ENCODE peak calls at places on chromosomes 13 and 19, in five cellular contexts. F is cardiac muscle cell, V is choroid plexus epithelial cell, A is kidney, U is NB4. Z is an unnamed sample.

GRCh38 chr13:36175621-36176020 is 38.7 kb downstream of the SOHLH2 start:
- DNase-seq in V (no peak), A (no peak), F (no peak), U (no peak), Z (no peak)

GRCh38 chr19:1425102-1425842 is 12.9 kb upstream of the RPS15 start:
- DNase-seq in U (no peak), V (no peak), A (no peak), F (no peak), Z (peak; percentile 75)

GRCh38 chr19:12721656-12722565 is 1.8 kb downstream of the TNPO2 start:
- DNase-seq in A (peak; percentile 90), V (peak; percentile 89), U (peak; percentile 77), F (peak; percentile 94), Z (no peak)

GRCh38 chr19:54415208-54415900 is at the start of gene TTYH1:
- DNase-seq in F (no peak), V (no peak), A (peak; percentile 62), U (no peak), Z (no peak)

GRCh38 chr19:55406869-55407624 is 541 bp downstream of the UBE2S start:
- DNase-seq in F (peak; percentile 56), U (peak; percentile 45), V (peak; percentile 48), A (peak; percentile 85), Z (no peak)

GRCh38 chr19:46482645-46483044 is 11.3 kb upstream of the PNMA8A start:
- DNase-seq in U (no peak), F (no peak), A (peak; percentile 17), V (no peak), Z (peak; percentile 75)

GRCh38 chr19:35925501-35925900 is 10.7 kb upstream of the LRFN3 start:
- DNase-seq in U (no peak), V (no peak), A (no peak), F (no peak), Z (no peak)

GRCh38 chr19:45899253-45899652 is 3.2 kb downstream of the MYPOP start:
- DNase-seq in F (no peak), U (no peak), V (no peak), A (no peak), Z (no peak)

GRCh38 chr13:30791354-30791921 is 56.1 kb downstream of the ALOX5AP start:
- DNase-seq in F (no peak), V (peak; percentile 68), U (no peak), A (no peak), Z (no peak)

GRCh38 chr13:92537485-92537884 is 689.1 kb upstream of the GPC6 start:
- DNase-seq in A (no peak), V (peak; percentile 68), F (no peak), U (no peak), Z (no peak)

GRCh38 chr19:18202759-18203407 is 959 bp downstream of the RAB3A start:
- DNase-seq in V (no peak), F (peak; percentile 42), U (peak; percentile 48), A (peak; percentile 86), Z (no peak)

GRCh38 chr19:40234429-40235237 is 8.1 kb upstream of the CCNP start:
- DNase-seq in F (no peak), A (peak; percentile 72), V (no peak), U (no peak), Z (no peak)

GRCh38 chr13:45142440-45143345 is 22.4 kb downstream of the GTF2F2 start:
- DNase-seq in V (peak; percentile 14), A (no peak), F (no peak), U (no peak), Z (peak; percentile 44)

GRCh38 chr19:49858591-49858985 is 7.6 kb downstream of the PTOV1 start:
- DNase-seq in A (no peak), U (no peak), V (no peak), F (no peak), Z (no peak)

GRCh38 chr13:101736551-101736950 is 284.1 kb downstream of the ITGBL1 start:
- DNase-seq in F (no peak), A (no peak), U (no peak), V (no peak), Z (peak; percentile 50)

GRCh38 chr19:49337267-49338022 is 2.2 kb downstream of the CD37 start:
- DNase-seq in U (no peak), V (no peak), A (no peak), F (no peak), Z (no peak)

GRCh38 chr13:62643007-62643483 is 1227.4 kb upstream of the PCDH20 start:
- DNase-seq in U (no peak), F (no peak), A (no peak), V (peak; percentile 49), Z (peak; percentile 19)

GRCh38 chr13:75481176-75482069 is 546 bp downstream of the TBC1D4 start:
- DNase-seq in F (peak; percentile 61), A (peak; percentile 86), V (no peak), U (peak; percentile 51), Z (no peak)

GRCh38 chr13:37349916-37350315 is 244.5 kb upstream of the CSNK1A1L start:
- DNase-seq in F (no peak), V (peak; percentile 12), A (no peak), U (no peak), Z (no peak)

GRCh38 chr19:5961969-5962945 is 15.7 kb downstream of the RANBP3 start:
- DNase-seq in F (peak; percentile 42), A (peak; percentile 75), V (peak; percentile 95), U (peak; percentile 53), Z (peak; percentile 63)

GRCh38 chr13:54357284-54357933 is 1328.8 kb downstream of the OLFM4 start:
- DNase-seq in V (no peak), U (no peak), A (no peak), F (no peak), Z (no peak)

GRCh38 chr13:51453308-51453958 is 597 bp upstream of the INTS6 start:
- DNase-seq in F (no peak), V (no peak), U (peak; percentile 99), A (peak; percentile 94), Z (no peak)

GRCh38 chr19:39471756-39472536 is 8.7 kb upstream of the TIMM50 start:
- DNase-seq in V (no peak), A (no peak), F (no peak), U (peak; percentile 15), Z (no peak)

GRCh38 chr13:22311734-22312404 is 641.0 kb downstream of the FGF9 start:
- DNase-seq in U (no peak), A (no peak), F (no peak), V (no peak), Z (no peak)

GRCh38 chr19:19746286-19747213 is 13.6 kb upstream of the ZNF14 start:
- DNase-seq in U (no peak), F (no peak), A (peak; percentile 68), V (no peak), Z (no peak)

GRCh38 chr13:33678906-33679657 is 138.9 kb upstream of the RFC3 start:
- DNase-seq in U (no peak), A (peak; percentile 83), F (no peak), V (peak; percentile 88), Z (peak; percentile 73)

GRCh38 chr13:113000575-113000974 is 31.6 kb downstream of the MCF2L start:
- DNase-seq in A (no peak), U (no peak), F (no peak), V (no peak), Z (no peak)

GRCh38 chr13:113004126-113004525 is 35.1 kb downstream of the MCF2L start:
- DNase-seq in F (no peak), V (no peak), U (no peak), A (no peak), Z (no peak)

GRCh38 chr13:113001251-113002140 is 32.5 kb downstream of the MCF2L start:
- DNase-seq in U (no peak), V (peak; percentile 10), A (no peak), F (peak; percentile 91), Z (no peak)

GRCh38 chr13:113002891-113003290 is 33.9 kb downstream of the MCF2L start:
- DNase-seq in F (no peak), V (no peak), A (no peak), U (no peak), Z (no peak)

DNA sequence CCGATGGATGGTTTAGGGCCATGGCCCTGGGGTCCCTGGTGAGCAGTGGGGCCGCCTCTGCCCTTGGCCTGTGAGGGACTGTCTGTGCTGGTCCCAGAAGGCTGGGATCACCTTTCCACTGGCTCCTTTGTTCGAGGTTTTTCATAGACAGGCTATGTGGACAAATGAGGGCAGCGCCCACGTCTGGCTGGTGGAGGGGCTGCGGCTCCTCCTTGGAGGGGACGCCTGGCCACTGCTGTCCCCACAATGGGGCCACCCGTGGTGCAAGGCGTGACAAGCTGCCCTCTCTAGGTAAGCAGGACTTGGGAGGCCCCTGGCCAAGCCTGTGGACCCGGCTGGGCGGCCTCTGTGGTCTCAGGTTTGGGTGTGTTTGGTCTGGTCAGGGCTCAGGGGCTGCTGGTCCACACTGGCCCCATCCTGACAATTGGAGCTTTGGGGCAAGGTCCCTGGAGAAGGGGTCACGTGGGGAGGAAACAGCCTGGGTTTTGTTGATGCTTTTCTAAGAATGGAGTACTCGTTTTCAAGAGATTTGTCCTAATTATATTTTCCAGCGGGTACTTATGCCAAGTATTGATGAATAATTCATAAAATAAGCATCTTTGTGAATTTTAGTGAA is 33.3 kb downstream of the MCF2L start:
- DNase-seq in U (no peak), A (no peak), F (peak; percentile 58), V (no peak), Z (no peak)
- TF ChIP-seq CTCF in U (peak; percentile 14), A (no peak), F (peak; percentile 30), V (peak; percentile 36), Z (peak; percentile 22)

DNA sequence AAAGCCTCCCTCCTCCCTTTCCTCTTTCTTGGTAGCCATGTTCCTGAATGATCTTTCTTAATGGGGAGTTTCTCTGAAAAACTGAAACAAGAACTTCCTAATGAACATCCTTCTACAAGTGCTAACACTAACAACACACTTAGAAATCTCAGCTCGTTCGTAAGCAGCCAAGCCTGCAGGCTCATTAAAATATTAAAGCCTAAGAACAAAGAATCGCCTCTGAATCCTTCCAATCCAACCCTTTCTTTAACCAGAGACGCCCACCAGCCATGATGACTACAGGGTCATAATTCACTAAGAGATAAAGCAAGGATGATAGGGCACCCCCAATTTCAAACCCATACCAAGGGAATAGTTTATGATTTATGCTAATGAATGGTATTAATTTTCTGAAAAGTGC is 21.9 kb downstream of the EFNB2 start:
- DNase-seq in F (no peak), A (no peak), U (no peak), V (no peak), Z (no peak)
- TF ChIP-seq CTCF in F (no peak), A (no peak), U (no peak), V (no peak), Z (no peak)

DNA sequence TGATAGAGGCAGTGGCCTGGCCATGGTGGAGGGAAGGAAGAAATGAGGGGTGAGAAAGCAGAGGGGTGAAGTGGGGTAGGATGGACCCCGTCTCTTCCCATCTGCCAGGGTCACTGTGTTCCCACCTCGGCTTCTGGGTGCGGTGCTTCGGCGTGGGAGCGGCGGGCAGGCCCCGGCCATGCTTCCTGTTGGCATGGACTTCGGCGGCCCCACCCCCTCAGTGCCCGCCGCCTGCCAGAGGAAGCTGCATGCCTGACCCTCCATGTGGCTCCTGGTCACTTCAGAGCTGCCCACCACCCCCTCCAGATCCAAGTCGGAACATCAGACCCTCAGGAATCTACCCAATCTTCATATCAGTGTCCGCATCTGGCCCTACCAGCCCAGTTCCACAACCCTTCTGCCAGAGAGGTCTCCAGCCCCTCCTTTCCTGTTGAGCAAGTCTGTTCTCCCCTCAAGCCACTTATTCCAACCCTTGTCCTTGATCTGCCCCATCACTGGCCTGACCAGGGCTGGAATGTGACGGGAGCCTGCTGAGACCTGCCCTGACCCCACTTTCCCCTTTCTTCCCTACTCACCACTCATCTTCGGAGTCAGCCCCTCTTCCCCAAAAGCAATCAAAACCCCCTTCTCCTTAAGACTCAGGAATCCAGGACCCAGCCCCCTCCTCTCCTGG is 1.5 kb downstream of the KCNN4 start:
- DNase-seq in U (peak; percentile 42), V (no peak), A (peak; percentile 76), F (no peak), Z (no peak)
- TF ChIP-seq CTCF in U (no peak), V (no peak), A (no peak), F (no peak), Z (no peak)

GRCh38 chr19:14031719-14032480 is at the start of gene IL27RA:
- DNase-seq in U (peak; percentile 86), A (peak; percentile 88), V (peak; percentile 32), F (peak; percentile 61), Z (peak; percentile 13)
- TF ChIP-seq CTCF in U (peak; percentile 75), A (peak; percentile 45), V (peak; percentile 78), F (peak; percentile 79), Z (peak; percentile 55)